ENCODE peak calls at places on chromosomes 3 and 15, in five cellular contexts. V, O, D, F and Y are unnamed samples.

GRCh38 chr3:192830279-192831110 is 87.2 kb downstream of the MB21D2 start:
- DNase-seq in F (no peak), O (no peak), V (no peak), D (no peak), Y (no peak)

GRCh38 chr3:149771652-149772271 is 19.5 kb upstream of the COMMD2 start:
- DNase-seq in O (peak; percentile 25), D (peak; percentile 50), F (no peak), V (no peak), Y (peak; percentile 57)

GRCh38 chr3:123883111-123883510 is 1.0 kb downstream of the MYLK start:
- DNase-seq in F (no peak), O (no peak), D (no peak), V (no peak), Y (no peak)

GRCh38 chr3:13580256-13581023 is 31.5 kb downstream of the FBLN2 start:
- DNase-seq in V (no peak), O (no peak), F (no peak), D (no peak), Y (no peak)

GRCh38 chr15:49815937-49816336 is 195.1 kb downstream of the DTWD1 start:
- DNase-seq in O (no peak), V (no peak), D (peak; percentile 89), F (no peak), Y (no peak)

GRCh38 chr3:142850395-142851023 is 38.4 kb downstream of the PCOLCE2 start:
- DNase-seq in F (no peak), O (no peak), V (no peak), D (peak; percentile 94), Y (peak; percentile 43)

GRCh38 chr3:13332158-13332557 is 88.0 kb downstream of the NUP210 start:
- DNase-seq in D (no peak), O (no peak), F (no peak), V (no peak), Y (no peak)

GRCh38 chr3:188349276-188349962 is 195.5 kb downstream of the LPP start:
- DNase-seq in D (no peak), F (no peak), V (no peak), O (no peak), Y (no peak)

GRCh38 chr15:92707880-92708551 is 52.4 kb upstream of the FAM174B start:
- DNase-seq in V (no peak), O (no peak), D (no peak), F (no peak), Y (no peak)

GRCh38 chr15:39028069-39028468 is 463.5 kb upstream of the RASGRP1 start:
- DNase-seq in F (peak; percentile 24), V (no peak), O (no peak), D (peak; percentile 70), Y (no peak)

GRCh38 chr3:167777356-167777755 is 41.8 kb downstream of the SERPINI1 start:
- DNase-seq in V (no peak), O (no peak), D (no peak), F (no peak), Y (no peak)

GRCh38 chr3:139718415-139718814 is 40.6 kb upstream of the NMNAT3 start:
- DNase-seq in O (no peak), D (peak; percentile 8), V (peak; percentile 48), F (no peak), Y (peak; percentile 20)

GRCh38 chr3:174125267-174125844 is 727.8 kb downstream of the NLGN1 start:
- DNase-seq in F (no peak), O (no peak), D (peak; percentile 59), V (no peak), Y (peak; percentile 4)

GRCh38 chr3:3170998-3171397 is 8.5 kb downstream of the CRBN start:
- DNase-seq in D (peak; percentile 23), O (no peak), V (no peak), F (no peak), Y (no peak)

GRCh38 chr3:46374755-46375154 is 4.0 kb downstream of the CCR5 start:
- DNase-seq in V (no peak), D (no peak), O (no peak), F (no peak), Y (no peak)

GRCh38 chr3:73999501-73999900 is 374.8 kb upstream of the PDZRN3 start:
- DNase-seq in V (no peak), D (no peak), F (no peak), O (no peak), Y (no peak)

GRCh38 chr15:51759557-51760070 is 8.2 kb downstream of the TMOD2 start:
- DNase-seq in F (no peak), O (no peak), D (peak; percentile 92), V (no peak), Y (peak; percentile 35)

GRCh38 chr3:100087203-100087602 is 27.1 kb downstream of the FILIP1L start:
- DNase-seq in F (no peak), V (no peak), O (no peak), D (peak; percentile 73), Y (no peak)

GRCh38 chr3:194058189-194058571 is 77.8 kb upstream of the HES1 start:
- DNase-seq in V (peak; percentile 79), F (no peak), O (peak; percentile 25), D (peak; percentile 44), Y (peak; percentile 37)

GRCh38 chr15:74156678-74157411 is 16.7 kb upstream of the ISLR start:
- DNase-seq in F (no peak), V (no peak), O (no peak), D (no peak), Y (no peak)

GRCh38 chr15:100448481-100448880 is 80.3 kb downstream of the CERS3 start:
- DNase-seq in D (no peak), O (no peak), V (no peak), F (no peak), Y (no peak)

GRCh38 chr15:77004189-77004588 is 9.3 kb downstream of the PSTPIP1 start:
- DNase-seq in D (peak; percentile 15), O (no peak), F (no peak), V (no peak), Y (no peak)